ENCODE peak calls at places on chromosomes 2 and 18, in five cellular contexts. One of them, this sample, is unnamed.

GRCh38 chr2:238098854-238099708 is 1.1 kb upstream of the ESPNL start:
- DNase-seq in fibroblast of lung: no peak
- DNase-seq in retinal pigment epithelial cell: no peak
- DNase-seq in GM20000: no peak
- DNase-seq in endothelial cell: no peak
- DNase-seq in this sample: no peak

GRCh38 chr2:208698114-208698513 is 291.5 kb downstream of the PTH2R start:
- DNase-seq in retinal pigment epithelial cell: no peak
- DNase-seq in fibroblast of lung: no peak
- DNase-seq in endothelial cell: no peak
- DNase-seq in GM20000: no peak
- DNase-seq in this sample: no peak

GRCh38 chr2:15939854-15940660 is at the start of gene MYCN:
- DNase-seq in fibroblast of lung: no peak
- DNase-seq in retinal pigment epithelial cell: no peak
- DNase-seq in GM20000: no peak
- DNase-seq in endothelial cell: peak
- DNase-seq in this sample: peak

GRCh38 chr2:29530281-29530680 is 391.1 kb downstream of the ALK start:
- DNase-seq in endothelial cell: no peak
- DNase-seq in fibroblast of lung: peak
- DNase-seq in GM20000: no peak
- DNase-seq in retinal pigment epithelial cell: no peak
- DNase-seq in this sample: no peak

GRCh38 chr18:35171315-35171987 is 69.4 kb upstream of the ZNF397 start:
- DNase-seq in retinal pigment epithelial cell: no peak
- DNase-seq in fibroblast of lung: no peak
- DNase-seq in endothelial cell: no peak
- DNase-seq in GM20000: no peak
- DNase-seq in this sample: no peak

GRCh38 chr2:18814387-18814786 is 225.0 kb upstream of the NT5C1B start:
- DNase-seq in retinal pigment epithelial cell: peak
- DNase-seq in fibroblast of lung: peak
- DNase-seq in endothelial cell: no peak
- DNase-seq in GM20000: no peak
- DNase-seq in this sample: no peak

GRCh38 chr2:21715865-21716264 is 592.1 kb downstream of the TDRD15 start:
- DNase-seq in GM20000: no peak
- DNase-seq in retinal pigment epithelial cell: no peak
- DNase-seq in endothelial cell: no peak
- DNase-seq in fibroblast of lung: no peak
- DNase-seq in this sample: peak

GRCh38 chr2:179675435-179675834 is 186.0 kb downstream of the ZNF385B start:
- DNase-seq in GM20000: no peak
- DNase-seq in retinal pigment epithelial cell: no peak
- DNase-seq in endothelial cell: no peak
- DNase-seq in fibroblast of lung: no peak
- DNase-seq in this sample: no peak

GRCh38 chr2:62140785-62141740 is 54.9 kb upstream of the B3GNT2 start:
- DNase-seq in GM20000: peak
- DNase-seq in endothelial cell: no peak
- DNase-seq in retinal pigment epithelial cell: no peak
- DNase-seq in fibroblast of lung: no peak
- DNase-seq in this sample: no peak

GRCh38 chr2:240523451-240524281 is 34.1 kb downstream of the ANKMY1 start:
- DNase-seq in endothelial cell: no peak
- DNase-seq in retinal pigment epithelial cell: no peak
- DNase-seq in fibroblast of lung: no peak
- DNase-seq in GM20000: no peak
- DNase-seq in this sample: no peak

GRCh38 chr2:1162768-1163584 is 212.3 kb downstream of the SNTG2 start:
- DNase-seq in retinal pigment epithelial cell: no peak
- DNase-seq in endothelial cell: peak
- DNase-seq in fibroblast of lung: no peak
- DNase-seq in GM20000: no peak
- DNase-seq in this sample: no peak

GRCh38 chr18:22167471-22168151 is 1.8 kb upstream of the GATA6 start:
- DNase-seq in retinal pigment epithelial cell: no peak
- DNase-seq in fibroblast of lung: peak
- DNase-seq in endothelial cell: peak
- DNase-seq in GM20000: no peak
- DNase-seq in this sample: peak

GRCh38 chr2:233470007-233470687 is 96.4 kb downstream of the USP40 start:
- DNase-seq in GM20000: no peak
- DNase-seq in retinal pigment epithelial cell: no peak
- DNase-seq in endothelial cell: no peak
- DNase-seq in fibroblast of lung: no peak
- DNase-seq in this sample: peak

GRCh38 chr2:42856891-42857632 is 64.7 kb upstream of the HAAO start:
- DNase-seq in GM20000: no peak
- DNase-seq in retinal pigment epithelial cell: no peak
- DNase-seq in fibroblast of lung: no peak
- DNase-seq in endothelial cell: no peak
- DNase-seq in this sample: no peak
- TF ChIP-seq CTCF in GM20000: no peak
- TF ChIP-seq CTCF in retinal pigment epithelial cell: no peak
- TF ChIP-seq CTCF in fibroblast of lung: no peak
- TF ChIP-seq CTCF in endothelial cell: no peak
- TF ChIP-seq CTCF in this sample: no peak

GRCh38 chr2:73359915-73360697 is 25.5 kb upstream of the ALMS1 start:
- DNase-seq in retinal pigment epithelial cell: no peak
- DNase-seq in GM20000: no peak
- DNase-seq in endothelial cell: no peak
- DNase-seq in fibroblast of lung: no peak
- DNase-seq in this sample: no peak
- TF ChIP-seq CTCF in retinal pigment epithelial cell: peak
- TF ChIP-seq CTCF in GM20000: no peak
- TF ChIP-seq CTCF in endothelial cell: peak
- TF ChIP-seq CTCF in fibroblast of lung: peak
- TF ChIP-seq CTCF in this sample: peak

DNA sequence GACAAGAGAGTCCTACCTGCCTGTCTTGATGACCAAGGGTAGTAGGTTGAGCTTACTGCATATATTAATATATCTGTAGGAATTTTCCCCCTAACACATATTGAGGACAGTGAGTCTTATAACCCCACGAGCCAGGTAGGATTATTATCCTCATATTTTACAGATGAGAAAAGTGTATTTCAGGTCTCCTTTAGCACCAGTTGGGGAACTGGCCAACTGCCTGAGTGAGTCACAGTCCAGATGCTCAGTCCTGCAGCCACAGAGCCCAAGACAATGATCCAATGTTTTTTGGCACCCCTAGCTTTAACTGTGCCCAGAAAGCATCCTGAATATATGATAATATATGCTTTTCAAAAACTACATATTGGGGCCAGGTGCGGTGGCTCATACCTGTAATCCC is 30.8 kb upstream of the GLS start:
- DNase-seq in retinal pigment epithelial cell: no peak
- DNase-seq in endothelial cell: no peak
- DNase-seq in GM20000: no peak
- DNase-seq in fibroblast of lung: peak
- DNase-seq in this sample: no peak
- TF ChIP-seq CTCF in retinal pigment epithelial cell: no peak
- TF ChIP-seq CTCF in endothelial cell: no peak
- TF ChIP-seq CTCF in GM20000: no peak
- TF ChIP-seq CTCF in fibroblast of lung: no peak
- TF ChIP-seq CTCF in this sample: no peak

GRCh38 chr2:3628800-3629199 is 29.2 kb upstream of the ALLC start:
- DNase-seq in GM20000: no peak
- DNase-seq in retinal pigment epithelial cell: no peak
- DNase-seq in fibroblast of lung: no peak
- DNase-seq in endothelial cell: peak
- DNase-seq in this sample: peak
- TF ChIP-seq CTCF in GM20000: no peak
- TF ChIP-seq CTCF in retinal pigment epithelial cell: peak
- TF ChIP-seq CTCF in fibroblast of lung: no peak
- TF ChIP-seq CTCF in endothelial cell: no peak
- TF ChIP-seq CTCF in this sample: no peak

DNA sequence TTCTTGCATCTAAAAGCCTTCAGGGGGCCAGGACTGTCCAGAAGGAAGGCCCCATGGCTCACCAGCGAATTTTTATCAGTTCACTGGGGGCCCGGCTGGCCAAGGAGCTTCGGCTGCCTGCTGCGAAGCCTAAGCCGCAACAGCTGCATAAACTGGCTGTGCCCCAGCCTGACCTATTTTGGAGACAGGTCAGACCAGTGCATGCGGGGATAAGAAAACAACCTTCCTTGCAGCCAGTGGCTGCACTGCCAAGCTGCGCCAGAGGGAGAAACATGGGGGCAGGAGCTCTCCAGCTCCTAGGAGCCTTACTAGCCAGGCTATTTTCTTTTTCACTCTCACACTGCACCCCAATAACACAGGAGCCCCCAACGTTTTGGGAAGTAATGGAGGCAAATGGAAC is 15.2 kb downstream of the PAX3 start:
- DNase-seq in fibroblast of lung: no peak
- DNase-seq in endothelial cell: no peak
- DNase-seq in GM20000: no peak
- DNase-seq in retinal pigment epithelial cell: no peak
- DNase-seq in this sample: no peak
- TF ChIP-seq CTCF in fibroblast of lung: no peak
- TF ChIP-seq CTCF in endothelial cell: peak
- TF ChIP-seq CTCF in GM20000: no peak
- TF ChIP-seq CTCF in retinal pigment epithelial cell: no peak
- TF ChIP-seq CTCF in this sample: peak

DNA sequence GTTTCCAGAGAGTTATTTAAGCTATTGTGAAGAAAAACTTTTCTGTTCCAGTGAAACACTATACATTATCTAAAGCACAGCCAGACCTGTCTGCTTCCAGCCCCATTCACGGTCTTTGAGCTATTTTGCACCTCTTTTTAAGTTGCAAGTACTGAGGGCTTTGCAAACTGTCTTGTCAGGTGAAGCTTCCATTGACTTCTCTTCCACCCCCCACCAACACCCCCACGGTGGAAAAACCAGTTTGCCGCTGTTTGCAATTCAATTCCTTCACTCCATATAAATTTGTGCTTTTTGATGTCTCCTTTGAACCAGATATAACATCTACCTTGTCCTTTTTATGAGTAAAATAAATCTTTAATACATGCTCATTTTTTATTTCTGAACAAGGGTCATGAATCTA is 15.7 kb downstream of the B3GNT7 start:
- DNase-seq in GM20000: no peak
- DNase-seq in retinal pigment epithelial cell: no peak
- DNase-seq in fibroblast of lung: no peak
- DNase-seq in endothelial cell: no peak
- DNase-seq in this sample: no peak
- TF ChIP-seq CTCF in GM20000: no peak
- TF ChIP-seq CTCF in retinal pigment epithelial cell: no peak
- TF ChIP-seq CTCF in fibroblast of lung: no peak
- TF ChIP-seq CTCF in endothelial cell: no peak
- TF ChIP-seq CTCF in this sample: no peak

DNA sequence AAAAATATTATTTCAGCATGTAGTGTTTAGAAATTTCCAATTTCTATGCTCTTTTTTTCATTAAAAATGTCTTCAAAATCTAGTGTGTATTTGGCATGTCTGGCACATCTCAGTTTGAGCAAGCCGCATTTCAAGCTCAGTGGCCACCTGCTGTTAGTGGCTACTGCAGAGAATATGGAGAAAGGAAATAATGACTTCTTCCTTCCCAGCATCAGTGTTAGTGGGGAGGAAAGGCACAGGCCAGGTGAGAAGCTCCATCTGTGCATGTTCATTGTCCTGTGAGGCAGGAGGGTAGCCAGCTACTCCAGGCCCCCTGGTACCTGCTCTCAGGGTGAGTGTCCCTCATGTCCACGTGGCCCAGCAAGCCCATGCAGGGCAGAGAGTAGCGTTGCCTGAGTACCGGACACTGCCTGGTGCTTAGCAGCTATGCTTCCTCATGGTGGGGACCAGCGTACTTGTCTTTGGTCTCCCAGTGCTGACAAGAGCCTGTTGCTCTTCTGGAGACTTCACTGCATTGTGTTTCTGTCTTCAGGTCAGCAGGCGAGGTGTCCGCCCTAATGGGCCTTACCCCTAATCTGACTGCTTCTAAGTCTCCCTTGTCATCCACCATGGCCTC is 67.4 kb upstream of the CHMP1B start:
- DNase-seq in fibroblast of lung: no peak
- DNase-seq in retinal pigment epithelial cell: no peak
- DNase-seq in GM20000: no peak
- DNase-seq in endothelial cell: no peak
- DNase-seq in this sample: no peak
- TF ChIP-seq CTCF in fibroblast of lung: no peak
- TF ChIP-seq CTCF in retinal pigment epithelial cell: no peak
- TF ChIP-seq CTCF in GM20000: no peak
- TF ChIP-seq CTCF in endothelial cell: no peak
- TF ChIP-seq CTCF in this sample: no peak

DNA sequence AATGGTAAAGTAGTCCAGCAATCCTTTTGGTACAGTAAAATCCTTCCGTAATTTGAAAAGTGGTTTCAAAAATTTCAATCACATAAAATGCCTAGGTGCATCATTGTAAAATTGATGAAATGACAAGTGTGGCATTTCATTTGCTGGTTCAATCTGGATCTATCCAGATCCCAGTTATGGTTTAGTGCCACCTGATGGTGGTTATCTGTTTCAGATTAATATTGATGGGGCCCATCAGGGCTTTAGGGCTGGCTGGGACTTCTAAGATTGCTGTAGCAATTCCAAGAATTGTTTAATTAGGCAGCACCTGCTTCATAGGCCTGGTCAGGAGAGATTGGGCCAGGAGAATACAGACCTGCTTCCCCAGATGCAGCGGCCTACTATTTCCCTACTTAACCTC is 55.5 kb upstream of the PIK3C3 start:
- DNase-seq in retinal pigment epithelial cell: no peak
- DNase-seq in fibroblast of lung: no peak
- DNase-seq in GM20000: no peak
- DNase-seq in endothelial cell: no peak
- DNase-seq in this sample: no peak
- TF ChIP-seq CTCF in retinal pigment epithelial cell: no peak
- TF ChIP-seq CTCF in fibroblast of lung: no peak
- TF ChIP-seq CTCF in GM20000: no peak
- TF ChIP-seq CTCF in endothelial cell: no peak
- TF ChIP-seq CTCF in this sample: no peak

This sample was measured in glutamatergic neuron.